ENCODE peak calls at places on chromosomes 1 and 21, in four cellular contexts. K is tibial artery; B is CD4-positive, CD25-positive, alpha-beta regulatory T cell; S is small intestine. F is an unnamed sample.

GRCh38 chr1:179089827-179090482 is 8.1 kb downstream of the TOR3A start:
- DNase-seq in K (no peak), B (no peak), S (no peak), F (no peak)

GRCh38 chr1:210342986-210343780 is 14.5 kb downstream of the HHAT start:
- DNase-seq in K (no peak), B (no peak), S (peak; percentile 45), F (no peak)

GRCh38 chr1:61051455-61052392 is 30.6 kb upstream of the NFIA start:
- DNase-seq in K (peak; percentile 75), B (no peak), S (no peak), F (no peak)

GRCh38 chr1:2168535-2168934 is 26.0 kb downstream of the FAAP20 start:
- DNase-seq in K (no peak), B (no peak), S (no peak), F (no peak)

GRCh38 chr1:209583408-209583807 is at the start of gene CAMK1G:
- DNase-seq in K (no peak), B (no peak), S (peak; percentile 15), F (no peak)

GRCh38 chr1:22447581-22448215 is 4.0 kb upstream of the ZBTB40 start:
- DNase-seq in K (peak; percentile 70), B (no peak), S (no peak), F (no peak)

GRCh38 chr1:182977480-182977879 is 24.5 kb upstream of the SHCBP1L start:
- DNase-seq in K (no peak), B (no peak), S (no peak), F (no peak)

GRCh38 chr1:5915587-5916571 is 76.3 kb downstream of the NPHP4 start:
- DNase-seq in K (peak; percentile 38), B (peak; percentile 45), S (peak; percentile 52), F (no peak)

GRCh38 chr1:183214021-183214970 is 28.2 kb downstream of the LAMC2 start:
- DNase-seq in K (no peak), B (no peak), S (no peak), F (no peak)

GRCh38 chr1:197184190-197184589 is 37.7 kb upstream of the ASPM start:
- DNase-seq in K (no peak), B (no peak), S (no peak), F (no peak)

GRCh38 chr1:44700573-44700972 is 26.1 kb downstream of the ARMH1 start:
- DNase-seq in K (no peak), B (no peak), S (no peak), F (no peak)

GRCh38 chr1:174812656-174813055 is 187.1 kb upstream of the CACYBP start:
- DNase-seq in K (no peak), B (no peak), S (peak; percentile 50), F (no peak)

GRCh38 chr1:226125097-226125630 is 61.4 kb downstream of the ACBD3 start:
- DNase-seq in K (peak; percentile 84), B (peak; percentile 91), S (peak; percentile 87), F (no peak)

GRCh38 chr1:146034976-146035469 is 13.5 kb upstream of the HJV start:
- DNase-seq in K (no peak), B (no peak), S (peak; percentile 28), F (no peak)

GRCh38 chr1:98323906-98324358 is 337.6 kb upstream of the SNX7 start:
- DNase-seq in K (peak; percentile 64), B (no peak), S (peak; percentile 86), F (peak; percentile 14)

GRCh38 chr1:115874929-115875328 is 34.0 kb upstream of the NHLH2 start:
- DNase-seq in K (no peak), B (no peak), S (no peak), F (no peak)

GRCh38 chr1:115744876-115745275 is 23.6 kb downstream of the CASQ2 start:
- DNase-seq in K (no peak), B (no peak), S (no peak), F (no peak)

GRCh38 chr1:5223266-5223665 is 568.9 kb downstream of the AJAP1 start:
- DNase-seq in K (no peak), B (no peak), S (no peak), F (no peak)

GRCh38 chr1:59685666-59686065 is 129.1 kb upstream of the HOOK1 start:
- DNase-seq in K (no peak), B (no peak), S (no peak), F (no peak)

GRCh38 chr1:92030701-92031107 is 919 bp downstream of the EPHX4 start:
- DNase-seq in K (no peak), B (peak; percentile 17), S (peak; percentile 9), F (no peak)

GRCh38 chr1:112251766-112252506 is 144.1 kb upstream of the CTTNBP2NL start:
- DNase-seq in K (no peak), B (no peak), S (no peak), F (no peak)

GRCh38 chr21:28636988-28637691 is 355.5 kb downstream of the LTN1 start:
- DNase-seq in K (no peak), B (peak; percentile 85), S (no peak), F (no peak)

GRCh38 chr1:153534933-153535663 is 693 bp downstream of the S100A6 start:
- DNase-seq in K (peak; percentile 94), B (peak; percentile 81), S (peak; percentile 89), F (peak; percentile 48)

GRCh38 chr1:10473145-10473765 is 926 bp upstream of the DFFA start:
- DNase-seq in K (no peak), B (no peak), S (no peak), F (no peak)

GRCh38 chr1:156994277-156994676 is 51.3 kb downstream of the ARHGEF11 start:
- DNase-seq in K (no peak), B (no peak), S (no peak), F (no peak)

GRCh38 chr1:97105531-97105930 is 383.9 kb downstream of the PTBP2 start:
- DNase-seq in K (no peak), B (no peak), S (no peak), F (no peak)
- H3K36me3 ChIP-seq in K (no peaks in the 10 kb centered on the region), B (no peaks in the 10 kb centered on the region), S (no peaks in the 10 kb centered on the region), F (no peaks in the 10 kb centered on the region)

GRCh38 chr1:8016244-8017241 is 9.6 kb downstream of the ERRFI1 start:
- DNase-seq in K (no peak), B (no peak), S (no peak), F (no peak)
- H3K4me1 ChIP-seq in K (peaks cover 74% of the 10 kb centered on the region), B (no peaks in the 10 kb centered on the region), S (no peaks in the 10 kb centered on the region), F (peaks cover 42% of the 10 kb centered on the region)

DNA sequence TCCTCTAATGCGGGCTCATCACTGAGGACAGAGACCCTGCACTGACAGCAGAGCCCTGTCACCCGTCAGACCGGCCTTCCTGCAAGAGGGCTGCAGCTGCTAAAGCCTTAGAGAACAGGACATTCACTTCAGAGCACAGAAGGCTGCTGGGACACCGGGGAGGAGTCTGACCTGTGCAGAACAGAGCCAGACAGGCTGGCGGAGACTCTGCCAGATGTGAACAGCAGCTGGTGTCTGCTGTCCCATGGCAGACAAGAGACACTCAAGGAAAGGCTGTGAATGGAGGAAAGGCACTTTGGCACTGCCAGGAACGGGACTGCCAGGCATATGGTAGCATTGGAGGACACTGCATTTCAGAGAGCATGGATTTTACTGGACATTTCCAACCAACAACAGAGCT is 21.4 kb downstream of the MRAP start:
- DNase-seq in K (no peak), B (no peak), S (no peak), F (no peak)
- H3K36me3 ChIP-seq in K (peaks cover 100% of the 10 kb centered on the region), B (peaks cover 85% of the 10 kb centered on the region), S (peaks cover 21% of the 10 kb centered on the region), F (peaks cover 84% of the 10 kb centered on the region)

DNA sequence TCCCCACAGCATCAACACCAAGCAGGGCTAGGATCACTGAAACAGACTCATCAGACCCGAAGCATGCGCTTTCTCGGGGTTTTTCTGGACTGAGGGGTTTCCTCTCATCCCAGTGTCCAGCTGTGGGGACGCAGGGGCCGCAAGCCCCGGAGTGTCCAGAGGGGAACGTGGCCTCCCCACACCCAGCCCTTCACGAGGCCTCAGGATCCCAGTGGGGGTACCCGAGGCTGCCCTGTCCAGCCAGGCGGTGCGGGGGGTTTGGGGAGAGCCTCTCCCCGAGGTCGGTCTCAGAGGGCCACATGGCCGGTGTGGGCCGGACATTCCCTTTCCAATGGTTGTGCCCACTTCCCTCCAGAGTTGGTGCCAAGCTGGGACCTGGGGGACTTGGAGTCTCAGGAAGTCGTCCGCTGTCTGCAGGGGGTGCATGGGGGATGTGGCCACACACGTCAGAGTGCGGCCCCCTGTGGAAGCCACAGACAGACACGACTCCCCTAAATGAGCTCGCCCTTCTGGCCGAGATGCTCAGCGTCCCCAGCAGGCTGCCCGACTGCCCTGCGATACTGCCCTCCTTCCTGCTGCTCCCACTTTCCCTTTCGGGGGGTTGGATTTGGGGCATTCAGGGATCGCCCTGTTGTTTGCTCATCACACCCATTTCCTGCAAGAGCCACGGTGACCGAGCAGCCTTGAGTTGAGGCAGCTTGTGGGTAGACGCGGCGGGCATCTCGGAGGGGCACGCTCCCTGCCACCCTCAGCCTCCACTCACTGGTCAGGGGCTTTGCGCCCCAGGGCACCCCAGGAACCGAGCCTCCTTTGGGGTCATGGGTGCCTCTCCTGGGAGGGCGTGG is 4.1 kb downstream of the COL6A1 start:
- DNase-seq in K (peak; percentile 67), B (no peak), S (no peak), F (peak; percentile 1)
- H3K4me1 ChIP-seq in K (peaks cover 27% of the 10 kb centered on the region), B (peaks cover 16% of the 10 kb centered on the region), S (no peaks in the 10 kb centered on the region), F (peaks cover 8% of the 10 kb centered on the region)